ENCODE peak calls at places on chromosomes 11 and 22, in nine cellular contexts. One of them, this sample, is unnamed.
A peak's percentile ranks its signal among the peaks of the same experiment; 100 is the strongest.

GRCh38 chr22:50403701-50404101 is 60.6 kb downstream of the PPP6R2 start:
- DNase-seq in right atrium auricular region: no peak
- DNase-seq in foreskin fibroblast: no peak
- DNase-seq in testis: peak; percentile 37
- DNase-seq in colonic mucosa: peak; percentile 40
- DNase-seq in tibial artery: peak; percentile 85
- DNase-seq in heart left ventricle: peak; percentile 85
- DNase-seq in kidney epithelial cell: no peak
- DNase-seq in tibial nerve: peak; percentile 55
- DNase-seq in this sample: no peak

GRCh38 chr11:117908261-117908895 is 20.8 kb downstream of the TMPRSS13 start:
- DNase-seq in tibial nerve: no peak
- DNase-seq in colonic mucosa: no peak
- DNase-seq in tibial artery: peak; percentile 50
- DNase-seq in testis: no peak
- DNase-seq in heart left ventricle: no peak
- DNase-seq in foreskin fibroblast: no peak
- DNase-seq in right atrium auricular region: no peak
- DNase-seq in kidney epithelial cell: no peak
- DNase-seq in this sample: no peak

GRCh38 chr11:116929393-116930090 is 92.1 kb upstream of the APOA1 start:
- DNase-seq in tibial artery: no peak
- DNase-seq in right atrium auricular region: no peak
- DNase-seq in heart left ventricle: no peak
- DNase-seq in colonic mucosa: no peak
- DNase-seq in kidney epithelial cell: no peak
- DNase-seq in foreskin fibroblast: no peak
- DNase-seq in testis: peak; percentile 37
- DNase-seq in tibial nerve: no peak
- DNase-seq in this sample: no peak

GRCh38 chr11:9004310-9004945 is 627 bp upstream of the NRIP3 start:
- DNase-seq in foreskin fibroblast: no peak
- DNase-seq in tibial nerve: no peak
- DNase-seq in testis: peak; percentile 22
- DNase-seq in heart left ventricle: peak; percentile 29
- DNase-seq in tibial artery: no peak
- DNase-seq in colonic mucosa: no peak
- DNase-seq in right atrium auricular region: no peak
- DNase-seq in kidney epithelial cell: no peak
- DNase-seq in this sample: no peak

GRCh38 chr11:69321877-69322350 is 28.0 kb downstream of the MYEOV start:
- DNase-seq in foreskin fibroblast: peak; percentile 95
- DNase-seq in tibial nerve: no peak
- DNase-seq in heart left ventricle: no peak
- DNase-seq in right atrium auricular region: no peak
- DNase-seq in tibial artery: peak; percentile 72
- DNase-seq in testis: no peak
- DNase-seq in kidney epithelial cell: peak; percentile 63
- DNase-seq in colonic mucosa: no peak
- DNase-seq in this sample: peak; percentile 63

GRCh38 chr22:24265734-24266133 is 4.9 kb upstream of the SPECC1L start:
- DNase-seq in right atrium auricular region: no peak
- DNase-seq in colonic mucosa: no peak
- DNase-seq in tibial nerve: no peak
- DNase-seq in foreskin fibroblast: no peak
- DNase-seq in heart left ventricle: no peak
- DNase-seq in testis: no peak
- DNase-seq in tibial artery: no peak
- DNase-seq in kidney epithelial cell: no peak
- DNase-seq in this sample: no peak

GRCh38 chr11:57475191-57475590 is 14.9 kb downstream of the RTN4RL2 start:
- DNase-seq in testis: no peak
- DNase-seq in tibial nerve: no peak
- DNase-seq in tibial artery: no peak
- DNase-seq in heart left ventricle: no peak
- DNase-seq in foreskin fibroblast: no peak
- DNase-seq in colonic mucosa: no peak
- DNase-seq in kidney epithelial cell: no peak
- DNase-seq in right atrium auricular region: no peak
- DNase-seq in this sample: no peak

GRCh38 chr11:74577624-74578396 is 14.6 kb upstream of the POLD3 start:
- DNase-seq in tibial nerve: no peak
- DNase-seq in foreskin fibroblast: no peak
- DNase-seq in kidney epithelial cell: no peak
- DNase-seq in right atrium auricular region: no peak
- DNase-seq in tibial artery: no peak
- DNase-seq in colonic mucosa: no peak
- DNase-seq in heart left ventricle: no peak
- DNase-seq in testis: no peak
- DNase-seq in this sample: no peak

GRCh38 chr22:43301866-43302265 is 41.3 kb downstream of the SCUBE1 start:
- DNase-seq in tibial nerve: no peak
- DNase-seq in right atrium auricular region: no peak
- DNase-seq in kidney epithelial cell: no peak
- DNase-seq in testis: no peak
- DNase-seq in tibial artery: no peak
- DNase-seq in foreskin fibroblast: no peak
- DNase-seq in heart left ventricle: no peak
- DNase-seq in colonic mucosa: no peak
- DNase-seq in this sample: no peak

GRCh38 chr22:17369553-17370035 is 334 bp downstream of the CECR2 start:
- DNase-seq in testis: peak; percentile 27
- DNase-seq in colonic mucosa: no peak
- DNase-seq in tibial artery: no peak
- DNase-seq in heart left ventricle: peak; percentile 54
- DNase-seq in foreskin fibroblast: no peak
- DNase-seq in right atrium auricular region: no peak
- DNase-seq in tibial nerve: no peak
- DNase-seq in kidney epithelial cell: no peak
- DNase-seq in this sample: no peak

GRCh38 chr22:25645266-25645665 is 80.8 kb downstream of the GRK3 start:
- DNase-seq in testis: no peak
- DNase-seq in heart left ventricle: no peak
- DNase-seq in colonic mucosa: no peak
- DNase-seq in foreskin fibroblast: peak; percentile 66
- DNase-seq in right atrium auricular region: no peak
- DNase-seq in tibial nerve: no peak
- DNase-seq in tibial artery: no peak
- DNase-seq in kidney epithelial cell: no peak
- DNase-seq in this sample: no peak

GRCh38 chr11:126890561-126890960 is 110.0 kb downstream of the KIRREL3 start:
- DNase-seq in right atrium auricular region: no peak
- DNase-seq in foreskin fibroblast: no peak
- DNase-seq in heart left ventricle: no peak
- DNase-seq in tibial nerve: no peak
- DNase-seq in kidney epithelial cell: no peak
- DNase-seq in tibial artery: no peak
- DNase-seq in colonic mucosa: no peak
- DNase-seq in testis: no peak
- DNase-seq in this sample: no peak

GRCh38 chr11:28569099-28569498 is 460.9 kb downstream of the METTL15 start:
- DNase-seq in foreskin fibroblast: no peak
- DNase-seq in colonic mucosa: no peak
- DNase-seq in tibial artery: no peak
- DNase-seq in tibial nerve: no peak
- DNase-seq in heart left ventricle: no peak
- DNase-seq in right atrium auricular region: no peak
- DNase-seq in testis: no peak
- DNase-seq in kidney epithelial cell: no peak
- DNase-seq in this sample: no peak

DNA sequence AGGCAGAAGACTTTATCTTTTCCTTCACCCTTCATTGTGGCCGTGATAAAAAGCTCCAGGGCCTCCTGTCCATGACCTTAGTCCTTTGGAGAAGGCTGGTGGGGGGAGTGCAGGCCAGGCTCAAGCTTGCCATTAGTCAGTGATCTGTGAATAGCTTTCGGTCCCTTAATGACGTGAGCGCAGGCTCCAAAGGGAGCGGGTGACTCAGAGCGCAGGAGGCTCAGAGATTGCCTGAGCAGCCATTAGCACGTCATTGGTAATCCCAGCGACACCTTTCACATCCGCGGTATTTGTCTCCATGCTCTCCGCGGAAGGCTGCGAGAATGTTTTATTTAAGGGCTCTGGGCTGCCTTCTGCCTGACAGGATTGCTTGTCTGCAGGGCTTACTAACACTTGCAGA is 458.5 kb downstream of the METTL15 start:
- DNase-seq in tibial nerve: peak; percentile 38
- DNase-seq in heart left ventricle: peak; percentile 86
- DNase-seq in kidney epithelial cell: peak; percentile 66
- DNase-seq in foreskin fibroblast: peak; percentile 94
- DNase-seq in testis: peak; percentile 82
- DNase-seq in tibial artery: peak; percentile 92
- DNase-seq in right atrium auricular region: peak; percentile 95
- DNase-seq in colonic mucosa: peak; percentile 31
- DNase-seq in this sample: peak; percentile 92
- H3K4me3 ChIP-seq in tibial nerve: no peak overlapping the region
- H3K4me3 ChIP-seq in heart left ventricle: peak overlapping the region; percentile 19
- H3K4me3 ChIP-seq in kidney epithelial cell: peak overlapping the region; percentile 24
- H3K4me3 ChIP-seq in foreskin fibroblast: peak overlapping the region; percentile 21
- H3K4me3 ChIP-seq in testis: peak overlapping the region; percentile 6
- H3K4me3 ChIP-seq in tibial artery: peak overlapping the region; percentile 34
- H3K4me3 ChIP-seq in right atrium auricular region: no peak overlapping the region
- H3K4me3 ChIP-seq in colonic mucosa: no peak overlapping the region
- H3K4me3 ChIP-seq in this sample: peak overlapping the region; percentile 0

GRCh38 chr11:34473603-34474169 is 35.0 kb downstream of the CAT start:
- DNase-seq in colonic mucosa: no peak
- DNase-seq in right atrium auricular region: no peak
- DNase-seq in foreskin fibroblast: no peak
- DNase-seq in kidney epithelial cell: no peak
- DNase-seq in tibial nerve: no peak
- DNase-seq in tibial artery: no peak
- DNase-seq in heart left ventricle: no peak
- DNase-seq in testis: no peak
- DNase-seq in this sample: no peak

GRCh38 chr11:34466802-34467488 is 28.2 kb downstream of the CAT start:
- DNase-seq in tibial nerve: no peak
- DNase-seq in foreskin fibroblast: no peak
- DNase-seq in tibial artery: no peak
- DNase-seq in right atrium auricular region: no peak
- DNase-seq in heart left ventricle: no peak
- DNase-seq in colonic mucosa: no peak
- DNase-seq in kidney epithelial cell: no peak
- DNase-seq in testis: no peak
- DNase-seq in this sample: no peak

GRCh38 chr11:34464591-34465036 is 25.9 kb downstream of the CAT start:
- DNase-seq in foreskin fibroblast: no peak
- DNase-seq in tibial nerve: no peak
- DNase-seq in heart left ventricle: no peak
- DNase-seq in right atrium auricular region: no peak
- DNase-seq in colonic mucosa: no peak
- DNase-seq in kidney epithelial cell: no peak
- DNase-seq in testis: no peak
- DNase-seq in tibial artery: no peak
- DNase-seq in this sample: no peak

DNA sequence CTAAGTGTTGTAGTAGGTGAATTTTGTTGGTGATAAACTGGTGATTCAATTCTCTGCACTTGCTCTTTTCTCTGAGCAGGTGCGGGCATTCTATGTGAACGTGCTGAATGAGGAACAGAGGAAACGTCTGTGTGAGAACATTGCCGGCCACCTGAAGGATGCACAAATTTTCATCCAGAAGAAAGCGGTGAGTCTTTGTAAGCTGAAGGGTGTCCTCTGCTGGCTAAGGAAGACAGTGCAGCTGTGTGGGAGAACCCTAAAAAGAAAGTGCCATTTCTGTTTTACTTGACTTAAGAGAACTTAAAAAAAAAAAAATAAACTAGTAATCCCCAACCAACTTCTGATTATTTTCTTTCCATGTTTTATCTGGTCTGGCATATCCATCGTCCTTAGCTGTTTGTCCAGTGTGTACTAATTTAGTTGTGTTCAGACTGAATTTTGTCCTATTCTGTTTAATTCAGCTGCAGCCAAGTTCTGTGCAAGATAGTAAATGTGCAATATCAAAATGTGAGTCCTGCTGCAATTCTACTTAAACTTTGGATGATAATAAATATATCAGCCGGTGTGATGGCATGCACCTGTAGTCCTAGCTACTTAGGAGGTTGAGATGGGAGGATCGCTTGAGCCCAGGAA is 29.6 kb downstream of the CAT start:
- DNase-seq in kidney epithelial cell: no peak
- DNase-seq in right atrium auricular region: no peak
- DNase-seq in tibial artery: no peak
- DNase-seq in heart left ventricle: no peak
- DNase-seq in foreskin fibroblast: peak; percentile 13
- DNase-seq in tibial nerve: no peak
- DNase-seq in testis: peak; percentile 42
- DNase-seq in colonic mucosa: peak; percentile 35
- DNase-seq in this sample: no peak
- TF ChIP-seq CTCF in kidney epithelial cell: peak; percentile 68
- TF ChIP-seq CTCF in right atrium auricular region: peak; percentile 52
- TF ChIP-seq CTCF in tibial artery: peak; percentile 18
- TF ChIP-seq CTCF in heart left ventricle: peak; percentile 57
- TF ChIP-seq CTCF in foreskin fibroblast: peak; percentile 58
- TF ChIP-seq CTCF in tibial nerve: no peak
- TF ChIP-seq CTCF in testis: peak; percentile 39
- TF ChIP-seq CTCF in colonic mucosa: peak; percentile 63
- TF ChIP-seq CTCF in this sample: peak; percentile 43

GRCh38 chr22:42301072-42301741 is 30.8 kb upstream of the TCF20 start:
- DNase-seq in heart left ventricle: no peak
- DNase-seq in testis: no peak
- DNase-seq in tibial artery: no peak
- DNase-seq in colonic mucosa: peak; percentile 84
- DNase-seq in kidney epithelial cell: no peak
- DNase-seq in right atrium auricular region: no peak
- DNase-seq in foreskin fibroblast: no peak
- DNase-seq in tibial nerve: no peak
- DNase-seq in this sample: no peak
- H3K4me3 ChIP-seq in heart left ventricle: no peak overlapping the region
- H3K4me3 ChIP-seq in testis: no peak overlapping the region
- H3K4me3 ChIP-seq in tibial artery: no peak overlapping the region
- H3K4me3 ChIP-seq in colonic mucosa: no peak overlapping the region
- H3K4me3 ChIP-seq in kidney epithelial cell: no peak overlapping the region
- H3K4me3 ChIP-seq in right atrium auricular region: no peak overlapping the region
- H3K4me3 ChIP-seq in foreskin fibroblast: no peak overlapping the region
- H3K4me3 ChIP-seq in tibial nerve: no peak overlapping the region
- H3K4me3 ChIP-seq in this sample: no peak overlapping the region

DNA sequence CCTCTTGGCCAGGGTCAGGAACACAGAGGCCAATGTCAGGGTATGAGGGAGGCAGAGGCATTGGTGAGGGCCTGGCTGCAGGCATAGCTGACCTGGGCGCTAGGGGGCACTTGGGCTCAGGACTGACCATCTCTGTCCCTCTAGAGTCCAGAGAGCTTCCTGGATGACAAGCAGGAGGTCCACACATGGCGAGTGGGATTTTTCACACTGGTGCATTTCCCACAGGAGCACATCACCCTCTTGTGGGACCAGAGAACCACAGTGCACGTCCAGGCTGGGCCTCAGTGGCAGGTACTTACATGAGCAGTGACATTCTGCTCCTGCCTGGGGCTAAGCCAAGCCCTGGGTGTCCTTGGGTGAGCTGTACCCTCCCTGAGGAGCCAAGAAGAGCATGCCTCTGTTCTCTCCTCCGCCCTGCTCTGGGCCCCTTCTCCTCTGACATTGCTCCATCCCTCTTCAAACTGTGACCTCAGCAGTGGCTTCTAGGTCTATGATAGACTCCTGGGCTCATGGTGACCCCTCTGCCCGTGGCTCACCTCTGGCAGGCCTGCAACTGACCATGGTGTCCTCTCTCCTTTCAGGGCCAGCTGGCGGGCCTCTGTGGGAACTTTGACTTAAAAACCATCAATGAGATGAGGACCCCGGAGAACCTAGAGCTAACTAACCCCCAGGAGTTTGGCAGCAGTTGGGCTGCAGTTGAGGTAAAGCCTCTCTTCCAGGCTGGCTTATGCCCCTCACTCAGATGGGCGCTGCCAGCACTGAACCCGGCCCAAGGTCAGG is 46.6 kb downstream of the OTOG start:
- DNase-seq in kidney epithelial cell: no peak
- DNase-seq in right atrium auricular region: no peak
- DNase-seq in colonic mucosa: no peak
- DNase-seq in tibial nerve: no peak
- DNase-seq in testis: peak; percentile 12
- DNase-seq in foreskin fibroblast: no peak
- DNase-seq in heart left ventricle: no peak
- DNase-seq in tibial artery: peak; percentile 46
- DNase-seq in this sample: no peak
- TF ChIP-seq CTCF in kidney epithelial cell: no peak
- TF ChIP-seq CTCF in right atrium auricular region: no peak
- TF ChIP-seq CTCF in colonic mucosa: no peak
- TF ChIP-seq CTCF in tibial nerve: no peak
- TF ChIP-seq CTCF in testis: no peak
- TF ChIP-seq CTCF in foreskin fibroblast: no peak
- TF ChIP-seq CTCF in heart left ventricle: no peak
- TF ChIP-seq CTCF in tibial artery: no peak
- TF ChIP-seq CTCF in this sample: no peak

This sample was measured in AG04449.